ENCODE peak calls at places on chromosome 20, in ten cellular contexts. D is breast epithelium, X is HL-60, N is transverse colon, I is SK-N-SH, V is esophagus muscularis mucosa, T is GM23338, K is stomach, P is sigmoid colon, E is K562. F is an unnamed sample.

GRCh38 chr20:1774479-1774878 is 116.9 kb upstream of the SIRPG start:
- DNase-seq in N (no peak), E (no peak), I (no peak), V (no peak), D (no peak), P (no peak), T (no peak), X (no peak), K (no peak), F (no peak)

GRCh38 chr20:61262514-61262913 is 10.5 kb downstream of the CDH4 start:
- DNase-seq in X (no peak), K (no peak), P (no peak), V (no peak), T (peak), I (no peak), D (no peak), N (no peak), E (no peak), F (no peak)

GRCh38 chr20:32675223-32675975 is 1.7 kb upstream of the C20orf203 start:
- DNase-seq in T (peak), V (no peak), K (no peak), D (no peak), N (no peak), E (no peak), P (no peak), X (no peak), I (no peak), F (no peak)

GRCh38 chr20:50717974-50718761 is 13.2 kb upstream of the PARD6B start:
- DNase-seq in T (peak), N (no peak), X (no peak), V (no peak), D (no peak), P (peak), I (no peak), K (no peak), E (no peak), F (no peak)

GRCh38 chr20:54267510-54268003 is 59.7 kb downstream of the PFDN4 start:
- DNase-seq in D (no peak), T (peak), I (no peak), K (peak), V (no peak), E (no peak), X (no peak), N (no peak), P (no peak), F (peak)

GRCh38 chr20:3237011-3237957 is 1.7 kb downstream of the SLC4A11 start:
- DNase-seq in D (no peak), V (no peak), I (no peak), T (no peak), N (no peak), X (no peak), K (no peak), E (no peak), P (no peak), F (no peak)

GRCh38 chr20:51926670-51927305 is 124.5 kb upstream of the SALL4 start:
- DNase-seq in I (no peak), V (no peak), D (no peak), E (no peak), X (no peak), T (no peak), N (no peak), K (no peak), P (no peak), F (no peak)

GRCh38 chr20:51767867-51768758 is at the start of gene ATP9A:
- DNase-seq in V (no peak), X (no peak), P (peak), D (no peak), K (peak), E (no peak), I (peak), N (peak), T (peak), F (peak)

GRCh38 chr20:50395258-50395729 is 114.9 kb upstream of the PTPN1 start:
- DNase-seq in E (no peak), V (peak), D (no peak), N (peak), X (no peak), P (peak), T (no peak), I (no peak), K (peak), F (peak)

GRCh38 chr20:10090588-10091166 is 55.9 kb downstream of the ANKEF1 start:
- DNase-seq in D (no peak), E (peak), P (no peak), K (peak), X (no peak), T (peak), V (no peak), N (peak), I (peak), F (peak)

GRCh38 chr20:17369506-17369905 is 142.7 kb downstream of the PCSK2 start:
- DNase-seq in V (peak), N (no peak), K (no peak), E (no peak), I (no peak), P (no peak), D (no peak), T (no peak), X (no peak), F (no peak)

GRCh38 chr20:52972965-52973819 is 1.0 kb downstream of the TSHZ2 start:
- DNase-seq in N (no peak), I (peak), X (no peak), D (no peak), V (peak), P (peak), T (peak), K (no peak), E (no peak), F (peak)

GRCh38 chr20:4230651-4231050 is 215.3 kb upstream of the RNF24 start:
- DNase-seq in X (no peak), V (no peak), T (no peak), E (no peak), N (no peak), K (no peak), I (no peak), P (no peak), D (no peak), F (no peak)

GRCh38 chr20:43322851-43323250 is 133.1 kb upstream of the PTPRT start:
- DNase-seq in V (no peak), K (no peak), I (peak), D (no peak), X (no peak), N (no peak), E (peak), T (no peak), P (no peak), F (no peak)

GRCh38 chr20:42024653-42025052 is 406.5 kb upstream of the CHD6 start:
- DNase-seq in K (no peak), I (no peak), T (no peak), D (no peak), E (no peak), N (no peak), X (no peak), V (peak), P (no peak), F (no peak)

GRCh38 chr20:15603978-15604377 is 969.3 kb downstream of the KIF16B start:
- DNase-seq in N (no peak), V (no peak), D (no peak), K (no peak), I (no peak), X (no peak), P (no peak), E (no peak), T (no peak), F (no peak)

GRCh38 chr20:4569882-4570281 is 151.8 kb upstream of the PRND start:
- DNase-seq in P (no peak), X (no peak), E (no peak), V (no peak), N (no peak), I (no peak), D (no peak), K (no peak), T (no peak), F (no peak)

GRCh38 chr20:23658989-23659609 is 21.3 kb upstream of the CST3 start:
- DNase-seq in T (no peak), E (no peak), P (no peak), D (no peak), K (no peak), N (no peak), X (no peak), I (no peak), V (peak), F (no peak)

GRCh38 chr20:4108495-4109306 is 93.3 kb upstream of the RNF24 start:
- DNase-seq in V (no peak), N (peak), T (peak), D (no peak), E (peak), X (peak), I (peak), P (peak), K (peak), F (peak)

GRCh38 chr20:49929142-49929494 is 7.1 kb upstream of the RNF114 start:
- DNase-seq in T (no peak), P (peak), X (no peak), V (no peak), E (no peak), I (no peak), N (peak), K (no peak), D (no peak), F (no peak)

GRCh38 chr20:12679456-12679855 is 329.3 kb upstream of the SPTLC3 start:
- DNase-seq in E (no peak), N (no peak), D (no peak), I (no peak), V (no peak), T (no peak), P (no peak), K (no peak), X (no peak), F (no peak)

GRCh38 chr20:49872056-49872455 is 43.3 kb downstream of the SPATA2 start:
- DNase-seq in E (no peak), K (no peak), N (no peak), X (no peak), I (no peak), V (no peak), T (no peak), P (no peak), D (no peak), F (no peak)

GRCh38 chr20:1324598-1325172 is 4.3 kb downstream of the SDCBP2 start:
- DNase-seq in P (peak), N (no peak), X (no peak), I (no peak), E (no peak), D (no peak), T (no peak), K (no peak), V (no peak), F (no peak)

GRCh38 chr20:37348643-37349516 is 2.9 kb downstream of the SRC start:
- DNase-seq in D (no peak), K (no peak), T (no peak), V (no peak), I (peak), P (peak), X (no peak), N (no peak), E (no peak), F (no peak)

GRCh38 chr20:41510847-41511453 is 107.2 kb downstream of the CHD6 start:
- DNase-seq in V (no peak), I (no peak), K (no peak), N (no peak), T (no peak), D (no peak), P (no peak), E (no peak), X (no peak), F (no peak)

GRCh38 chr20:15020845-15021244 is 683.4 kb upstream of the FLRT3 start:
- DNase-seq in V (no peak), K (no peak), T (no peak), I (no peak), X (no peak), P (no peak), N (no peak), D (no peak), E (no peak), F (no peak)

GRCh38 chr20:6665621-6666345 is 101.7 kb upstream of the BMP2 start:
- DNase-seq in D (no peak), P (no peak), T (no peak), I (no peak), E (no peak), N (no peak), V (peak), X (no peak), K (no peak), F (no peak)

GRCh38 chr20:13800728-13801134 is 15.9 kb downstream of the NDUFAF5 start:
- DNase-seq in E (no peak), T (no peak), X (no peak), N (peak), P (peak), I (peak), V (peak), K (peak), D (peak), F (peak)

GRCh38 chr20:10414982-10415650 is 18.9 kb downstream of the MKKS start:
- DNase-seq in K (no peak), D (no peak), X (no peak), P (no peak), N (no peak), T (peak), I (no peak), V (no peak), E (peak), F (no peak)

GRCh38 chr20:53957421-53958172 is 112.8 kb downstream of the BCAS1 start:
- DNase-seq in V (no peak), I (no peak), X (no peak), E (no peak), D (no peak), N (no peak), K (no peak), T (peak), P (no peak), F (no peak)

GRCh38 chr20:44979090-44979621 is 12.8 kb downstream of the STK4 start:
- DNase-seq in V (no peak), N (peak), I (no peak), D (no peak), P (no peak), K (no peak), T (no peak), E (no peak), X (peak), F (peak)

GRCh38 chr20:49543071-49543857 is 24.7 kb downstream of the PTGIS start:
- DNase-seq in N (no peak), K (no peak), E (no peak), P (peak), D (no peak), V (no peak), X (no peak), T (no peak), I (no peak), F (no peak)

GRCh38 chr20:16020971-16021370 is 552.3 kb downstream of the KIF16B start:
- DNase-seq in D (no peak), I (no peak), V (no peak), N (no peak), X (no peak), K (no peak), E (no peak), T (no peak), P (no peak), F (no peak)

GRCh38 chr20:35768731-35769664 is 2.8 kb upstream of the PHF20 start:
- DNase-seq in V (peak), X (peak), K (peak), T (peak), E (peak), I (peak), D (peak), P (peak), N (peak), F (peak)

GRCh38 chr20:46539113-46539512 is 11.3 kb downstream of the OCSTAMP start:
- DNase-seq in X (no peak), V (no peak), E (no peak), T (peak), I (no peak), D (no peak), P (no peak), N (no peak), K (no peak), F (no peak)

DNA sequence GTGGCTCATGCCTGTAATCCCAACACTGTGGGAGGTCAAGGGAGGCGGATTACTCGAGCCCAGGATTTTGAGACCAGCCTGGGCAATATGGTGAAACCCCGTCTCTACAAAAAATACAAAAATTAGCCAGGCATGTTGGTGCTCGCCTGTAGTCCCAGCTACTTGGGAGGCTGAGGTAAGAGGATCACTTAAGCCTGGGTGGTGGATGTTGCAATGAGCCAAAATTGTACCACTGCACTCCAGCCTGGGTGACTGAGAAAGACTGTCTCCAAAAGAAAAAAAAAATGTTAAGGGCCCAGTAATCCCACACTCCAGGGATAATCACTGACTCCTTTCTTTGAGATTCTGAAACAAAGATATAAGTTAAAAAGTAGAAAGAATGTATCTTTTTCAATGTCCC is 7.9 kb upstream of the RIN2 start:
- DNase-seq in V (no peak), T (no peak), D (no peak), N (no peak), E (no peak), I (no peak), K (no peak), P (no peak), X (no peak), F (no peak)
- H3K27ac ChIP-seq in V (no peak), T (no peak), D (no peak), N (peak), E (no peak), I (no peak), K (no peak), P (no peak), X (no peak), F (no peak)

DNA sequence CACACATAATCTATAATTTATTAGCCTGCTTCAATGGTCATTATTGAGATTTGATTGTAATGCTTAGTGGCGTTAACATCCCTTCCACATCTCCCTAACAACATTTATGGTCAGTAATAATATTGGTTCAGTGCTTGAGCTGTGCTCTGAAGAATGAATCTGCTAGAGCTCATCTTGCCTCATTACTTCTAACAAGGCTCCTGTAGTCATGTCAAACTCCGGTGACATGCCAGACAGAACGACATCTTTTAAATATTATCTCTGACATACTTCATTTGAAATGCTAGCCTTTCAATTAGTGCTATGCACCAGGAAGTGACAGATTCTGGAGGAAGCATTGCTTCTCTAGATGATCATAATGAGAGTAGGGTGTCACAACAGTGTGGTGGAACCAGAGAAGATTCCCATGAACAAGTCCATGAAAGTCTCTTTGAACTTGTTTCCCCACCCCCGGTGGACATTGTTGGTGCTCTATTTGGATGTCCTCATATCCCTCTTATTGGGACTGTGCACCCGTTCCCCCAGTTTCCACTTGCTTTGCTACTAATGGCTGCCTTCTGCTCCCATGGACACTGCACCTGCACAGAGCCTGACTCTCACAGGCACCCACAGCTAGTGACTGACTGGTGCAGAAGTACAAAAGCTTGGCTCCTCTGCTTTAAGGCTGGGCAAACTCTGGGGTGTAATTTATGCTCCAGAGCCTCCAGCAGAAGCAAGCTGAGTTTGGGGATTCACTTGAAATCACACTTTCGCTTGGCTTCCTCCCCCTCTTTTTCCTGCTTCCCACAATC is 240.1 kb upstream of the BTBD3 start:
- DNase-seq in V (no peak), D (no peak), X (no peak), P (no peak), I (no peak), T (no peak), K (no peak), N (no peak), E (no peak), F (no peak)
- TF ChIP-seq POLR2AphosphoS5 in V (no peak), D (no peak), X (no peak), P (no peak), I (no peak), T (no peak), K (no peak), N (no peak), E (no peak), F (no peak)

DNA sequence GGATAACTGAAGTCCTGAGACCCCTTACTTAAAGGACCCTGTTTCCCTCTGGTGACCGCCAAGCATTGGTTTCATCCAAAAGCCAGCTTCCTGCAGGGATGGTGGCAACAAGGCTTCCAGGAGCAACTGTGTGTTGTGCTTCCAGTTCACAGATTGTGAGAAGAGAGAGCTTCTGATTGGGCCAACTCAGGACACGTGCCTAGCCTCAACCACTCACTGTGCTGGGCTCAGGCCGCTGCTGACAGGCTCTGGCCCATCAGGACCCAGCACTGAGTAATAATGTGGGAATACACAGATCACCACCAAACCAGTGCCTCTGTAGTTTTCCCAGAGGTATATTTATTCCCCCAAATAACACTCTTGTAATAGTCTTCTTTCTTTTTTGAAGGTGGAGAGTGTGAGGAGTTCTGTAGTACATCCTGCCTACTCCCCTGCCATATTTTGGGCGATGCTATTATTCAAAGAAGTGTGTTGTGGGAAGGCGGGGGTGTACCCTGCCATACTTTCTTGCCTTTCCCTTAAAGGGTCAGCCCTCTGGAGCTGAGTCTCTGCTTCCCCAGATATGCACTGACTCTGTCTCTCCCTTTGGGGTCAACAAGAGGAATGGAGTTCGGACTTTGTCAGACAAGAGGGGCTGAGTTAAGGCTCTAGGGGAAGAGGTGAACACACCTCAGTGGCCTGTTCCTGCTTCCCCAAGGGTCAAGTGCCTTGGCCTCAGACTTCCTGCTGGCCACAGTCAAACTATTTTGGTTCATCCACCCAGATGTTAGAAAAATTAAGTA is 23.2 kb downstream of the PPP1R16B start:
- DNase-seq in K (no peak), I (no peak), N (no peak), D (no peak), T (no peak), V (no peak), E (no peak), X (no peak), P (no peak), F (no peak)
- H3K27ac ChIP-seq in K (no peak), I (no peak), N (no peak), D (peak), T (no peak), V (no peak), E (peak), X (no peak), P (peak), F (no peak)

GRCh38 chr20:47574616-47575401 is 73.1 kb downstream of the NCOA3 start:
- DNase-seq in P (no peak), I (peak), E (no peak), N (no peak), K (no peak), T (peak), X (no peak), V (no peak), D (no peak), F (no peak)
- TF ChIP-seq POLR2AphosphoS5 in P (no peak), I (no peak), E (no peak), N (no peak), K (no peak), T (no peak), X (no peak), V (no peak), D (no peak), F (no peak)

DNA sequence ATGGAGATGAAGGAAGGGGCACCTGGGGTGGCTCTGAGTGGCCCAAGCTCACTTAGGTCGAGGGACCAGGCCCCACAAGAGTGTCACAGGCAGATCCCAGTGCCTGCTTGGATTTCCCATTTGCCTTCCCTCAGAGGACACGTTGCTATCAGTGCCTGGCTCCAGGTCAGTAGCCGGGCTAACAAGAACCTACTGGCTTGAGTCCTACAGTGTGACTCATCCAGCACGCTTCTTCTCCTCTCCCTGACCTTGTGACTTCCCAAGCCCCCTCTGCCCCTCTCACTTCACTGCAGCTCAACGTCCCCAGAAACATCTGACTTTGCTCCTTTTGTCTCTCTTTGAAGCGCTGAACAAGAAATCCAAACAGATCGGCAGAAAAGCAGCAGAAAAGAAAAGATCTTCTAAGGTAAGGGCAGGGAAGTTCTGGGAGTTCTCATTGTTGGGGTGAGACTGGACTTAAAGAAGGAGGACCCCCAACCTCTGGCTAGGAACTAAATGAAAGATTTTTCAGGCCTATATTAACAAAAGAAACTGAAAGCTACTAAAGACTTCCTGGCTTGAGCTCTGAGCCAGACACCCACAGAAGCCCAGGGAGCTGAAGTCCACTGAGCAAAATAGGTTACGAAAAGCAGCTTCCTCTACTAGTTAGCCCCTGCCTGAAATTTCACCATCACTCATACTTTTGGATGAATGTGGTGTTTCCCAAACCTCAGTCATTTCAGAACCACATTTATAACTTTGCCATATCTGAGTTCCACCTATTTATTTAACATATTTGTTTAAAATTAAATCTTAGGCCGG is 21.5 kb downstream of the ASIP start:
- DNase-seq in X (peak), P (peak), I (no peak), V (no peak), D (no peak), K (peak), T (no peak), E (no peak), N (peak), F (no peak)
- H3K27ac ChIP-seq in X (peak), P (no peak), I (no peak), V (no peak), D (peak), K (peak), T (peak), E (peak), N (peak), F (peak)